ENCODE peak calls at places on chromosomes 3 and 15, in five cellular contexts. P is NCI-H1105; M is activated CD4-positive, alpha-beta T cell treated with anti-CD3 and anti-CD28 coated beads, Interleukin-2, amount 50 U/mL, for 48 hours; R is hepatic stellate cell; A is NCI-H345. K is an unnamed sample.

GRCh38 chr3:133474251-133474801 is 74.5 kb downstream of the BFSP2 start:
- DNase-seq in P (no peak), M (no peak), R (peak; percentile 29), A (peak; percentile 51), K (no peak)

GRCh38 chr3:23377928-23378672 is 175.0 kb downstream of the UBE2E2 start:
- DNase-seq in P (no peak), M (no peak), R (no peak), A (no peak), K (no peak)

GRCh38 chr15:22831473-22831872 is 7.0 kb upstream of the NIPA2 start:
- DNase-seq in P (no peak), M (no peak), R (no peak), A (peak; percentile 32), K (no peak)

GRCh38 chr3:77407454-77407853 is 367.6 kb downstream of the ROBO2 start:
- DNase-seq in P (peak; percentile 38), M (no peak), R (no peak), A (no peak), K (no peak)

GRCh38 chr15:28274211-28274610 is 47.8 kb downstream of the HERC2 start:
- DNase-seq in P (no peak), M (no peak), R (no peak), A (no peak), K (no peak)

GRCh38 chr15:69562097-69562496 is 109.5 kb downstream of the RPLP1 start:
- DNase-seq in P (no peak), M (no peak), R (no peak), A (no peak), K (no peak)

GRCh38 chr3:197331131-197331530 is 32.7 kb upstream of the DLG1 start:
- DNase-seq in P (no peak), M (no peak), R (no peak), A (no peak), K (no peak)

GRCh38 chr15:56693761-56694160 is 39.5 kb downstream of the ZNF280D start:
- DNase-seq in P (no peak), M (no peak), R (no peak), A (no peak), K (no peak)

GRCh38 chr3:171165499-171165921 is 139.0 kb upstream of the SLC2A2 start:
- DNase-seq in P (no peak), M (peak; percentile 19), R (no peak), A (no peak), K (no peak)

GRCh38 chr3:153242900-153243299 is 80.9 kb downstream of the RAP2B start:
- DNase-seq in P (no peak), M (no peak), R (no peak), A (no peak), K (no peak)

GRCh38 chr3:23206371-23206770 is 3.2 kb downstream of the UBE2E2 start:
- DNase-seq in P (no peak), M (peak; percentile 4), R (no peak), A (no peak), K (no peak)

GRCh38 chr3:72288955-72289707 is 504.2 kb upstream of the PROK2 start:
- DNase-seq in P (no peak), M (peak; percentile 14), R (no peak), A (no peak), K (no peak)

GRCh38 chr3:25572919-25573385 is 91.8 kb downstream of the TOP2B start:
- DNase-seq in P (no peak), M (no peak), R (peak; percentile 67), A (no peak), K (no peak)

GRCh38 chr15:85171736-85172135 is 190.1 kb downstream of the PDE8A start:
- DNase-seq in P (no peak), M (no peak), R (no peak), A (no peak), K (no peak)

GRCh38 chr3:24088782-24089181 is 143.7 kb downstream of the NR1D2 start:
- DNase-seq in P (no peak), M (no peak), R (peak; percentile 45), A (no peak), K (no peak)

GRCh38 chr3:125300416-125300815 is 74.7 kb downstream of the ZNF148 start:
- DNase-seq in P (no peak), M (no peak), R (peak; percentile 21), A (no peak), K (no peak)

GRCh38 chr3:34388836-34389235 is 590.4 kb downstream of the PDCD6IP start:
- DNase-seq in P (no peak), M (no peak), R (no peak), A (no peak), K (no peak)

GRCh38 chr15:63945838-63946298 is 100.4 kb downstream of the DAPK2 start:
- DNase-seq in P (no peak), M (no peak), R (no peak), A (no peak), K (no peak)

GRCh38 chr3:77303943-77304778 is 264.3 kb downstream of the ROBO2 start:
- DNase-seq in P (no peak), M (no peak), R (no peak), A (no peak), K (no peak)

GRCh38 chr3:127790580-127791183 is 31.6 kb downstream of the MGLL start:
- DNase-seq in P (no peak), M (no peak), R (no peak), A (no peak), K (no peak)

GRCh38 chr3:195004512-195005250 is 266.3 kb downstream of the XXYLT1 start:
- DNase-seq in P (no peak), M (no peak), R (no peak), A (no peak), K (no peak)

GRCh38 chr3:24199775-24200247 is 254.7 kb downstream of the NR1D2 start:
- DNase-seq in P (no peak), M (no peak), R (peak; percentile 8), A (no peak), K (no peak)

GRCh38 chr3:157112536-157112935 is 47.4 kb downstream of the CCNL1 start:
- DNase-seq in P (no peak), M (no peak), R (no peak), A (no peak), K (no peak)

GRCh38 chr3:159528251-159528895 is 460.3 kb upstream of the IL12A start:
- DNase-seq in P (no peak), M (no peak), R (no peak), A (no peak), K (no peak)

GRCh38 chr3:188554404-188554803 is 400.4 kb downstream of the LPP start:
- DNase-seq in P (no peak), M (no peak), R (no peak), A (no peak), K (no peak)

GRCh38 chr3:106794442-106794841 is 582.8 kb upstream of the CCDC54 start:
- DNase-seq in P (no peak), M (no peak), R (no peak), A (no peak), K (no peak)

GRCh38 chr3:127754411-127755304 is 67.7 kb downstream of the MGLL start:
- DNase-seq in P (no peak), M (peak; percentile 44), R (no peak), A (no peak), K (no peak)

GRCh38 chr15:56532766-56533455 is 68.0 kb upstream of the MNS1 start:
- DNase-seq in P (no peak), M (no peak), R (no peak), A (peak; percentile 62), K (no peak)

GRCh38 chr3:49813497-49814174 is at the start of gene UBA7:
- DNase-seq in P (no peak), M (peak; percentile 52), R (peak; percentile 93), A (no peak), K (no peak)

GRCh38 chr3:58591496-58592133 is 14.4 kb upstream of the FAM107A start:
- DNase-seq in P (no peak), M (no peak), R (no peak), A (no peak), K (no peak)

GRCh38 chr15:78034495-78035191 is 42.9 kb downstream of the TBC1D2B start:
- DNase-seq in P (no peak), M (peak; percentile 89), R (no peak), A (no peak), K (no peak)

GRCh38 chr15:64635486-64635815 is 139.9 kb downstream of the RBPMS2 start:
- DNase-seq in P (peak; percentile 93), M (no peak), R (no peak), A (no peak), K (peak; percentile 1)

GRCh38 chr3:147189016-147189415 is 217.3 kb downstream of the ZIC4 start:
- DNase-seq in P (no peak), M (no peak), R (no peak), A (no peak), K (no peak)

GRCh38 chr15:71806452-71806931 is 3.9 kb upstream of the NR2E3 start:
- DNase-seq in P (no peak), M (no peak), R (no peak), A (no peak), K (no peak)

GRCh38 chr3:195416795-195417194 is 26.0 kb downstream of the ACAP2 start:
- DNase-seq in P (no peak), M (no peak), R (no peak), A (no peak), K (no peak)

GRCh38 chr3:171806200-171807128 is 3.8 kb downstream of the PLD1 start:
- DNase-seq in P (no peak), M (no peak), R (peak; percentile 62), A (no peak), K (peak; percentile 78)

GRCh38 chr15:67097893-67098740 is 32.7 kb downstream of the SMAD3 start:
- DNase-seq in P (no peak), M (peak; percentile 58), R (peak; percentile 59), A (no peak), K (no peak)

K was measured in pulmonary artery endothelial cell.